ENCODE peak calls at places on chromosome 5, in ten cellular contexts. L is epithelial cell of esophagus, Q is hepatocyte, A is neural progenitor cell, U is osteocyte, N is fibroblast of mammary gland, H is psoas muscle, P is adrenal gland, Z is endothelial cell, E is colonic mucosa. S is an unnamed sample.

GRCh38 chr5:147348046-147348445 is 113.2 kb downstream of the STK32A start:
- DNase-seq in U (no peak), N (peak; percentile 74), Q (no peak), L (peak; percentile 73), A (no peak), E (no peak), P (no peak), H (no peak), Z (no peak), S (peak; percentile 14)

GRCh38 chr5:54844905-54845566 is 140.4 kb downstream of the ESM1 start:
- DNase-seq in E (no peak), U (no peak), A (peak; percentile 38), N (peak; percentile 72), L (peak; percentile 60), Q (peak; percentile 69), Z (no peak), H (no peak), P (no peak), S (peak; percentile 47)

GRCh38 chr5:151110122-151110681 is 29.4 kb upstream of the TNIP1 start:
- DNase-seq in H (no peak), L (no peak), Q (no peak), N (no peak), P (no peak), A (no peak), U (no peak), E (no peak), Z (no peak), S (no peak)

GRCh38 chr5:154311362-154311761 is 120.8 kb downstream of the GALNT10 start:
- DNase-seq in E (no peak), P (no peak), Z (no peak), L (peak; percentile 7), N (no peak), U (no peak), Q (no peak), A (no peak), H (no peak), S (peak; percentile 94)

GRCh38 chr5:78224358-78224757 is 70.1 kb downstream of the AP3B1 start:
- DNase-seq in L (no peak), Z (no peak), Q (no peak), U (no peak), N (no peak), H (no peak), E (no peak), A (no peak), P (no peak), S (no peak)

GRCh38 chr5:115262066-115262404 is 642 bp downstream of the PGGT1B start:
- DNase-seq in U (no peak), E (peak; percentile 29), Q (peak; percentile 23), L (peak; percentile 45), A (peak; percentile 24), N (no peak), P (no peak), H (no peak), Z (no peak), S (peak; percentile 35)

GRCh38 chr5:179558912-179559279 is 8.5 kb downstream of the RUFY1 start:
- DNase-seq in U (no peak), L (peak; percentile 58), P (no peak), E (peak; percentile 83), H (no peak), Z (peak; percentile 68), A (peak; percentile 79), Q (peak; percentile 65), N (peak; percentile 40), S (peak; percentile 66)

GRCh38 chr5:145848854-145849253 is 13.7 kb upstream of the PRELID2 start:
- DNase-seq in L (peak; percentile 90), A (no peak), P (no peak), U (no peak), N (peak; percentile 81), H (no peak), Z (no peak), Q (no peak), E (no peak), S (peak; percentile 93)

DNA sequence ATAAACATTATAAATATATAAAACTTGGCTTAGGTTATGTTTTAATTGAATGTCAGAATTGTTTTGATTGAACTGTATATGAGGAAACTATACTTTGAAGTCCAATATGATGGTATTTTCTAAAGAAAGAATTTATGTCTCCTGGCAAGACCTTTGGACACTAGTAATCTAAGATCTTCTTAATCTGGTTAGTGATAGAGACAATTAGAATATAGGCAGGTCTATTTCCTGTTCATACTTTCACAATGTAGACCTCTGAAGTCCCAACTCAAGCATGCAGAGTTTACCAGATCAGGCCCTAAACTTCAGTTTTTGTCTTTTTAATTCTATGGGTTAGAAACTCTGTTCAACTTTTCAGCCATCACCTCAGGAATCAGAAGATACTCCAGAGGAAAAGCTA is 6.9 kb upstream of the TMEM161B start:
- DNase-seq in Q (no peak), E (no peak), U (no peak), H (no peak), P (no peak), N (no peak), Z (no peak), L (no peak), A (no peak), S (no peak)
- TF ChIP-seq CTCF in Q (no peak), E (no peak), U (no peak), H (no peak), P (no peak), N (no peak), Z (no peak), L (no peak), A (no peak), S (no peak)

DNA sequence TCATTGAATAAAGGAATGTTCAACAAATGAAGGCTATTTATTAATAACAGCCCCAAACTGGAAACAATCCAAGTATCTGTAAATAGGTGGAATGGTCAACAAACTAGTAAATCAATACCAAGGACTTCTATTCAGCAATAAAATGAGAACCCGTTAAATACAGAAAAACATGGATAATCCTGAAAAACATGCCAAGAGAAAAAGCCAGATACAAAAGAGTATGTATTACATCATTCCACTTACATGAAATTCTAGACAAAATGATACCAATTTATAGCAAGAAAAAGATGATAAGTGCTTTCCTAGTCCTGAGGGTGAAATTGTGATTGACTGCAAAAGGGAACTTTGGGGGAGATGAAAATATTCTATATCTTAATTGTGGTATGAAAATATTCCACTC is 3.1 kb downstream of the PJA2 start:
- DNase-seq in N (no peak), U (no peak), Z (no peak), H (no peak), L (no peak), E (no peak), P (no peak), Q (no peak), A (no peak), S (no peak)
- TF ChIP-seq CTCF in N (no peak), U (no peak), Z (no peak), H (no peak), L (no peak), E (no peak), P (no peak), Q (no peak), A (no peak), S (no peak)

DNA sequence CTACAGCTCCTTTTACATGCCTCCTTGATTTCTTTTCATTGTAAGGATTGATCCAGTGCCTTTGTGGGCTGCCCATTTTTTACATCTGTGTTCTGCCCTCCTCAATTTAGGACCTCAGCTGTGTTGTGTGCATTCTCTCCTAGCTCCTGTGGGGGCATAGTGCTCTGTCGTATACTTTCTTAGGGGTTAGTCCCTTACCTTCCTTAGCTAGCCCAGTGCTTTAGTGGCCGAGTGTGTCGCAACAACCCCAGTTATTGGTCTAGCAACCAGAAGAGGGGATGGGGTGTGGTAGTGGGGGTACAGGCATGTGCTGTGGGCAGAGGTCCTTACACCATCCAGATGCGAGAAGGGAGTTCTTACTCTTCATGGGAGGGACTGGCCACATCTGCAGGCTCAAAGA is 12.1 kb downstream of the MTRR start:
- DNase-seq in Z (no peak), A (no peak), U (no peak), Q (no peak), P (no peak), N (no peak), H (no peak), L (no peak), E (no peak), S (no peak)
- TF ChIP-seq CTCF in Z (no peak), A (no peak), U (no peak), Q (no peak), P (no peak), N (no peak), H (no peak), L (no peak), E (no peak), S (no peak)

DNA sequence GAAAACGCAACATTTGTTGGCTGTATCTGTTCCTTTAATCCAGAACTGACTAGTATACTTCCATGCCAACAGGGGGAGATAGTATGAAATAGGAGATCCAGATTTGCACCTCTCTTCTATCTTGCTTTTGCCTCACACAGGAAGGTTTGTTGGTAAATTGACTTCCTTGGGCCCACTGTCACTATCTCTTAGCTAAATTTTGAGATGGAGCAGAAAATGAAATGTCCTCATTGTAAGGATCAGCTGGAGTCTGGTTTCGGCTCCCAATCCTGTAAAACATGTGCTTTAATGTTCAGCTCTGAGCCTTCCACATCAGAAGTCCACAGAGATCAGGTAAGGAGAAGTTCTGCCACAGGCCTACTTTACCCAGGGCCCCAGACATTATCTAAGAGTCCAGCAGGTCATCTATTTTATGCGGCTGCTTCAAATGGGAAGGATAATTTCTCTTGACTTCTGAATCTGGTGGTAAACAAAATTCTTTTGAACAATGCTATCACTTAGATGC is 176.8 kb downstream of the FER start:
- DNase-seq in Q (peak; percentile 7), U (no peak), E (no peak), H (no peak), L (no peak), P (no peak), A (peak; percentile 3), N (no peak), Z (no peak), S (no peak)
- TF ChIP-seq CTCF in Q (peak; percentile 27), U (peak; percentile 13), E (no peak), H (no peak), L (no peak), P (no peak), A (peak; percentile 33), N (peak; percentile 20), Z (no peak), S (no peak)

GRCh38 chr5:6256901-6257300 is 121.4 kb downstream of the MED10 start:
- DNase-seq in Q (no peak), E (no peak), N (no peak), U (no peak), Z (no peak), A (no peak), L (no peak), P (no peak), H (no peak), S (no peak)
- TF ChIP-seq CTCF in Q (no peak), E (no peak), N (no peak), U (no peak), Z (no peak), A (no peak), L (no peak), P (no peak), H (no peak), S (no peak)

S was measured in MCF 10A.